ENCODE peak calls at places on chromosomes 11 and 22, in ten cellular contexts. U is lower lobe of right lung, W is lung, X is ovary, F is breast epithelium, J is fibroblast of pulmonary artery, R is foreskin fibroblast, I is HFF-Myc, C is thoracic aorta, E is right lobe of liver. A is an unnamed sample.

GRCh38 chr22:29904020-29904419 is 21.0 kb downstream of the MTMR3 start:
- DNase-seq in J (no peak), W (no peak), C (no peak), I (no peak), U (no peak), R (no peak), X (no peak), E (no peak), F (no peak), A (no peak)

GRCh38 chr11:66386171-66387069 is 14.9 kb upstream of the SLC29A2 start:
- DNase-seq in R (peak), F (peak), X (peak), I (peak), W (peak), J (peak), E (peak), C (peak), U (peak), A (peak)

GRCh38 chr11:4626207-4627105 is 10.8 kb upstream of the OR51D1 start:
- DNase-seq in U (no peak), I (peak), J (peak), R (peak), E (no peak), C (no peak), X (peak), F (no peak), W (peak), A (no peak)

GRCh38 chr11:130782361-130783221 is 133.7 kb downstream of the SNX19 start:
- DNase-seq in J (peak), R (peak), X (no peak), W (no peak), I (no peak), U (no peak), C (no peak), E (no peak), F (no peak), A (no peak)

GRCh38 chr22:48496226-48496845 is 1331.3 kb downstream of the BRD1 start:
- DNase-seq in F (peak), W (no peak), J (no peak), X (no peak), C (no peak), U (peak), I (no peak), R (no peak), E (peak), A (no peak)

GRCh38 chr11:7577226-7577882 is 63.6 kb downstream of the PPFIBP2 start:
- DNase-seq in C (no peak), J (peak), I (no peak), W (no peak), F (no peak), E (no peak), X (peak), U (no peak), R (peak), A (no peak)

GRCh38 chr22:37193629-37194191 is 5.7 kb upstream of the C1QTNF6 start:
- DNase-seq in C (no peak), X (peak), E (no peak), U (peak), F (peak), R (peak), W (no peak), I (no peak), J (peak), A (no peak)

GRCh38 chr11:31802990-31803812 is 7.9 kb downstream of the PAX6 start:
- DNase-seq in I (no peak), R (no peak), U (no peak), F (no peak), J (no peak), X (no peak), W (no peak), C (no peak), E (no peak), A (no peak)

GRCh38 chr11:60265373-60266214 is 14.9 kb upstream of the MS4A4A start:
- DNase-seq in I (peak), E (no peak), U (no peak), X (no peak), F (no peak), C (no peak), W (no peak), R (peak), J (peak), A (no peak)

GRCh38 chr11:67562951-67563350 is 20.7 kb upstream of the GSTP1 start:
- DNase-seq in F (no peak), X (no peak), C (no peak), I (no peak), W (no peak), E (no peak), U (no peak), J (no peak), R (no peak), A (no peak)

GRCh38 chr11:79253280-79253679 is 187.6 kb downstream of the TENM4 start:
- DNase-seq in C (no peak), U (no peak), I (no peak), F (no peak), E (no peak), J (no peak), X (no peak), W (no peak), R (peak), A (no peak)

GRCh38 chr22:17999851-18000250 is 24.5 kb downstream of the MICAL3 start:
- DNase-seq in R (no peak), F (peak), I (no peak), W (no peak), X (no peak), J (no peak), U (no peak), E (no peak), C (no peak), A (no peak)

GRCh38 chr11:79481795-79482194 is 41.0 kb upstream of the TENM4 start:
- DNase-seq in E (no peak), R (no peak), X (no peak), I (no peak), F (no peak), J (no peak), U (no peak), W (no peak), C (no peak), A (no peak)

GRCh38 chr11:134231958-134232674 is 7.6 kb downstream of the VPS26B start:
- DNase-seq in W (no peak), R (no peak), U (no peak), X (no peak), J (no peak), I (no peak), C (no peak), F (no peak), E (no peak), A (no peak)

GRCh38 chr11:78801161-78801884 is 226.7 kb upstream of the NARS2 start:
- DNase-seq in R (peak), X (no peak), I (peak), J (peak), E (no peak), C (peak), F (no peak), U (no peak), W (peak), A (peak)

DNA sequence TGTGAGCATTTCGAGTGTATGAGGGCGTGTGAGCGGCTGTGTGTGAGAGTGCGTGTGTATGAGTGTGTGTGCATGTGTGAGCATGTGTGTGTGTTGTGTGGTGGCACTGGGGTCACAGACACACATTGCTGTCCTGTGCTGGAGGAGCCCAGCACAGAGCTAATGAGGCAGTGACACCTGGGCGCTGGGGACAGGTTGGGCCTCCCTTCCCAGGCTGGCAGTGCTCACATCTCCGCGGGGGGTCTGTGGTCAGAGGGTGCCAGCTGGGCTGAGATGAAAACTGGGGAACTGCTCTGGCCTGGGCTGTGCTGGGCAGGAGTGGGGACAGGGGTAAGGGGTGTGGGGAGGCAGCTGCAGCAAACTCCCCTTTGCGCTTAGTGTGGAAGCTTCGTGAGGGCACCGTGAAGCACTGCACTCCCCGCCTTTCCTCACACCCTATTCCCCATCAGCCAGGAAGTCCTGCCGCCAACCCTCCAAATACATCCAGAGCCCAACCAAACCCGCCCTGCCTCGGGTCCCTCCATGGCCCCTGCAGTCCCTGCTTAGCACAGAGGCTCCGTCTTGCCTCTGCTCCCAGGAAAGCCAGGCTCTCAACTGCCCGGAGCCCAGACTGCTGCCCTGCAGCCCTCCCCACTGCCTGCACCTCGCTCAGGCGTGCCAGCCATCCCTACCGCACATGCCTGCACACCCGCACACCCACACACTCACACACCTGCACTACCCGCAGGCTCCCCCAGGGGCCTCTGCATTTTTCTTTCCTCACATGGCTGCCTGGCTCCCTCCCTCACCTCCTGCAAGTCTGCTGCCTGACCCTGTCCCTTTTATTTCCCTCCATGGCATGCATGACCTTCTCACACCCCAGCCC is 62.0 kb upstream of the THY1 start:
- DNase-seq in C (no peak), F (peak), J (no peak), I (no peak), X (peak), U (no peak), R (no peak), W (no peak), E (no peak), A (no peak)
- TF ChIP-seq CTCF in C (no peak), F (no peak), J (no peak), I (peak), X (no peak), U (no peak), R (no peak), W (no peak), E (no peak), A (peak)

DNA sequence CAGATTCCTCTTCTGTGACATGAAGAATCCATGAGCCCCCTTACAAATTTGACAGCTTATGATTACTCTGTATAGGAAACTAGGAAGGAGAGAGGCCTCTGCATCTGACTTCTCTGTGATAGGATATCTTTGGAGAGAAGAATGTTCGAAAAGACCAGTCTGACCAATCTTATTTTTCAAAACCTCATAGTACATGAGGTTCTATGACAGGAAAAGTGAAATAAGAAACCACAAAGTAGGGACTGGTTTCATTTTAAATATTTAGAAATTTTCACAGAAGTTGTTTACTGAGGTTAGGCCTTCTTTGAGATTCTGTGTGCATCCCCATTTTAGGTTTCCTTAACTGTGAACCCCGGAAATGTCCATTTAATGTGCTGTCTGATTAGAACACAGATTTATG is 2.1 kb upstream of the OR4X1 start:
- DNase-seq in C (no peak), W (no peak), X (no peak), J (no peak), R (no peak), F (no peak), E (no peak), I (no peak), U (no peak), A (no peak)
- H3K4me3 ChIP-seq in C (no peak), W (no peak), X (no peak), J (no peak), R (no peak), F (no peak), E (no peak), I (no peak), U (no peak), A (no peak)

GRCh38 chr11:64918056-64918455 is 1.0 kb upstream of the ATG2A start:
- DNase-seq in J (peak), X (no peak), I (peak), C (no peak), F (no peak), W (no peak), U (no peak), R (peak), E (no peak), A (no peak)
- TF ChIP-seq CTCF in J (peak), X (no peak), I (peak), C (no peak), F (no peak), W (no peak), U (no peak), R (peak), E (no peak), A (peak)

DNA sequence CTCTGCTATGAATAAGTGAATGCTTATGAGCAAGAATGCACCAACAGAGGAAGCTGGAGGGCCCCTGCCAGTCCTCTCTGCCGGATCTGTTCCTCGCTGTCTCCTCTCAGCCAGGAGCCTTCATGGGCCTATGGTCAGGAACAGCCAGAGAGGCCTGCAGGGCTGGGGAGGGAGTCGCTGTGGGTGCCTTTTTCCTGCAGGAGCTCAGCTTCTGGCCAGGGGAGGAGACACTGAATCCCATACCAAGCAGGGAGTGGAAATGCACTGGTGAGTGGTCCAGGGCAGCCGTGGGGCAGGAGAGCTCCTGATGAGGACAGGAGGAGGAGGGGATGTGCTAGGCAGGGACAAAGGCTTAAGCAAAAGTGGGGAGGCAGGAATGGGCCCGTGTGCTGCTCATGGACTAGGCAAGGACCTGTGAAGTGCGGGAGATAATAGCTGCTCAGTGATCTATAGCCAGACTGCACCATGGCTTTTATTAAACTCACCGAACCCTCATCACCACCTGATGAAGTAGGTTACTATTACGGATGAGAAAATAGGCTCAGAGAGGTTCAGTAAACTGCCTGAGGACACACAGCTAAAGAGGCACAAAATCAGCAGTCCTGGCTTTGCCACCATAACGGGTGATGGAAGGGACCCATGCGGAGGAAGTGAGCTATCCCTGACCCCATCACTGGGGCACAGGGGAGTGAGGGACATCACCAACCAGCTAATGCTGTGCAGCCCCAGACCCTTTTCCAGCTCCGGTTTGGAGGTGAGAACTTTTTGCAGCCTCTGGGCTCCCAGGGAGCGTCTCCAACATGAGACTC is 7.1 kb upstream of the DERL3 start:
- DNase-seq in F (no peak), E (no peak), W (no peak), U (no peak), R (peak), J (no peak), I (no peak), X (no peak), C (no peak), A (no peak)
- H3K4me3 ChIP-seq in F (no peak), E (no peak), W (no peak), U (no peak), R (no peak), J (no peak), I (no peak), X (no peak), C (no peak), A (no peak)

GRCh38 chr11:96012086-96012824 is 88.3 kb upstream of the MTMR2 start:
- DNase-seq in W (peak), E (no peak), U (peak), C (no peak), X (no peak), F (no peak), J (peak), I (peak), R (peak), A (no peak)
- TF ChIP-seq CTCF in W (peak), E (peak), U (peak), C (peak), X (no peak), F (peak), J (peak), I (peak), R (peak), A (peak)

GRCh38 chr22:50198624-50199017 is 2.2 kb upstream of the SELENOO start:
- DNase-seq in F (no peak), E (no peak), X (peak), R (no peak), C (no peak), W (no peak), J (no peak), U (no peak), I (no peak), A (no peak)

GRCh38 chr22:50197000-50197800 is 3.6 kb upstream of the SELENOO start:
- DNase-seq in J (no peak), W (no peak), C (no peak), R (no peak), X (peak), E (no peak), I (no peak), U (no peak), F (no peak), A (no peak)

GRCh38 chr22:50194037-50194809 is 6.6 kb upstream of the SELENOO start:
- DNase-seq in E (no peak), W (no peak), C (no peak), X (no peak), J (no peak), U (no peak), R (no peak), I (no peak), F (no peak), A (no peak)

GRCh38 chr22:50197856-50198623 is 2.8 kb upstream of the SELENOO start:
- DNase-seq in W (no peak), X (peak), C (no peak), R (no peak), F (no peak), I (no peak), E (no peak), J (no peak), U (no peak), A (no peak)

DNA sequence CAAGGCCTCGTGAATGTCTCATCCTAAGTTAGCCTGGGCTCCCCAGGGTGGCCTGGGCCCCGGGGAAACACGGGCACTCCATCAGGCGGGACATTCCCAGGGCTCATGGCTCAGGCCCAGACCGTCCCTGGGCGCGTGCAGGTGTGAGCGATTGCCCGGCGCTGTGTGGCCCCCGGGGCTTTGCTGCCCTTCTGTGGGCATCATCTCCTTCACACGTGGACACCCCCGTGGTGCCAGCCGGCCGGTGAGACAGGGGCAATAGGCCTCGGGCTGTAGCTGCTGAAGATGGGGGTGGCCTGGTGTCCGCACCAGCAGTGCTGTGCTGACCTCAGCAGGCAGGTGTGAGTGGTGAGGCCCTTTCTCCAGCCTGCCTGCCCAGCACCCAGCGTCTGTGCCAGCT is 4.6 kb upstream of the SELENOO start:
- DNase-seq in U (no peak), C (no peak), J (no peak), X (no peak), F (no peak), R (no peak), I (no peak), W (no peak), E (no peak), A (no peak)
- H3K4me3 ChIP-seq in U (no peak), C (no peak), J (no peak), X (no peak), F (no peak), R (no peak), I (no peak), W (no peak), E (no peak), A (no peak)

DNA sequence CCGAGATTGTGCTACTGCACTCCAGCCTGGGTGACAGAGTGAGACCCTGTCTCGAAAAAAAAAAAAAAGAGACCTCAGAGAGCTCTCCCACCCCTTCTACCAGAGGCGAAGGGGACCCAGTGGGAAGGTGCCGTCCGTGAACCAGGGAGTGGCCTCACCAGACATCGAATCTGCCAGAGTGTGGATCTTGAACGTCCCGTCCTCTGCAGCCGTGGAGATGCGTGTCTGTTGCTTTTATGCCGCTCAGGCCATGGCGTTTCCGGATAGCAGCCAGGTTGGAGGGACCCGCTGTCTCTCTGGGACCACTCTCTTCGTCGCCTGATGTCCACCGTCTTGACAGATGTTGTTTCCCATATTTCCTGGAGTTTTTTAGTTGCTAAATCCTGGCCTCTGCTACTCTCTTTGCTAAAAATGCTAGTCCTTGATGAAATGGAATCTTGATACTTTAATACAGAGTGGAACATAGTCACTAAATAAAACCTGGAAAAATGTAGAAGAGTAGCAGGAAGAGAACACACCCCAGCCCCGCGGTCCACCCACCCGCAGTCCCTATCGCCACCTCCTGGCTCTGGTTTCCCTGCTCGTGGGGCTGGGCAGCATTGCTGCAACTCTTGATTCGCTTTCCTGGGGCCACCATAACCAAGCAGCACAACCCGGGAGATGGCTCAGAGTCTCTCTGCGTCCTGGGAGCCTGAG is 12.0 kb upstream of the MUC6 start:
- DNase-seq in W (no peak), E (peak), R (no peak), J (no peak), C (no peak), X (no peak), F (no peak), I (no peak), U (no peak), A (no peak)
- TF ChIP-seq CTCF in W (no peak), E (no peak), R (no peak), J (no peak), C (no peak), X (no peak), F (no peak), I (no peak), U (no peak), A (no peak)

GRCh38 chr22:46753761-46754109 is 8.7 kb upstream of the TBC1D22A start:
- DNase-seq in R (no peak), C (no peak), U (no peak), I (no peak), E (no peak), W (no peak), X (no peak), F (no peak), J (no peak), A (no peak)

GRCh38 chr22:46754826-46755225 is 7.6 kb upstream of the TBC1D22A start:
- DNase-seq in I (no peak), U (no peak), R (no peak), C (no peak), F (no peak), X (no peak), E (no peak), W (no peak), J (no peak), A (no peak)

GRCh38 chr22:46752911-46753310 is 9.5 kb upstream of the TBC1D22A start:
- DNase-seq in F (no peak), X (no peak), C (no peak), U (no peak), R (no peak), W (no peak), I (no peak), E (no peak), J (no peak), A (no peak)

GRCh38 chr22:46753360-46753759 is 9.1 kb upstream of the TBC1D22A start:
- DNase-seq in C (no peak), X (no peak), I (no peak), F (no peak), U (no peak), J (no peak), W (no peak), E (peak), R (no peak), A (no peak)

GRCh38 chr22:46754110-46754799 is 8.2 kb upstream of the TBC1D22A start:
- DNase-seq in E (peak), J (peak), F (peak), X (peak), U (peak), I (peak), W (peak), C (peak), R (peak), A (peak)
- H3K4me3 ChIP-seq in E (no peak), J (peak), F (no peak), X (no peak), U (peak), I (peak), W (no peak), C (peak), R (no peak), A (no peak)